ENCODE peak calls at places on chromosomes 11 and 22, in six cellular contexts. B, E, Q, J, V and I are unnamed samples.

GRCh38 chr11:34262601-34263081 is 95.2 kb downstream of the ABTB2 start:
- DNase-seq in B (no peak), E (no peak), Q (no peak), J (no peak), V (no peak), I (no peak)

GRCh38 chr22:37231406-37232139 is 12.5 kb downstream of the RAC2 start:
- DNase-seq in B (peak; percentile 15), E (no peak), Q (no peak), J (no peak), V (no peak), I (no peak)

GRCh38 chr11:86676533-86677154 is 4.2 kb upstream of the ME3 start:
- DNase-seq in B (no peak), E (no peak), Q (no peak), J (peak; percentile 95), V (peak; percentile 62), I (peak; percentile 10)

GRCh38 chr22:45604239-45604711 is 67.4 kb upstream of the ATXN10 start:
- DNase-seq in B (no peak), E (peak; percentile 29), Q (peak; percentile 48), J (no peak), V (no peak), I (no peak)

GRCh38 chr11:121063728-121064127 is 37.3 kb upstream of the TECTA start:
- DNase-seq in B (no peak), E (no peak), Q (no peak), J (peak; percentile 42), V (no peak), I (no peak)

GRCh38 chr11:57641426-57641825 is 8.3 kb downstream of the YPEL4 start:
- DNase-seq in B (no peak), E (peak; percentile 29), Q (peak; percentile 69), J (peak; percentile 78), V (no peak), I (peak; percentile 51)

GRCh38 chr11:20754957-20755356 is 85.6 kb downstream of the NELL1 start:
- DNase-seq in B (no peak), E (no peak), Q (no peak), J (peak; percentile 62), V (no peak), I (no peak)

GRCh38 chr22:45582236-45582954 is 79.7 kb downstream of the FBLN1 start:
- DNase-seq in B (no peak), E (no peak), Q (no peak), J (no peak), V (no peak), I (no peak)

GRCh38 chr22:36913431-36914382 is at the start of gene CSF2RB:
- DNase-seq in B (peak; percentile 55), E (no peak), Q (no peak), J (peak; percentile 79), V (no peak), I (no peak)

GRCh38 chr11:81470446-81470845 is 1263.2 kb downstream of the FAM181B start:
- DNase-seq in B (no peak), E (no peak), Q (no peak), J (no peak), V (no peak), I (no peak)

GRCh38 chr11:134528453-134528852 is 116.4 kb upstream of the B3GAT1 start:
- DNase-seq in B (no peak), E (no peak), Q (no peak), J (no peak), V (no peak), I (no peak)

GRCh38 chr11:76491644-76492043 is 46.8 kb downstream of the EMSY start:
- DNase-seq in B (no peak), E (no peak), Q (no peak), J (no peak), V (no peak), I (no peak)

GRCh38 chr22:46064236-46064965 is 85.9 kb upstream of the PPARA start:
- DNase-seq in B (no peak), E (no peak), Q (no peak), J (no peak), V (no peak), I (no peak)

GRCh38 chr22:30445438-30445936 is 19.9 kb downstream of the MTFP1 start:
- DNase-seq in B (no peak), E (no peak), Q (peak; percentile 39), J (no peak), V (no peak), I (no peak)

GRCh38 chr11:69267395-69267805 is 26.6 kb upstream of the MYEOV start:
- DNase-seq in B (no peak), E (no peak), Q (no peak), J (no peak), V (no peak), I (no peak)

GRCh38 chr22:43256569-43257360 is 69.8 kb upstream of the TTLL12 start:
- DNase-seq in B (no peak), E (no peak), Q (no peak), J (no peak), V (no peak), I (no peak)

GRCh38 chr11:58770627-58771457 is 39.1 kb upstream of the GLYAT start:
- DNase-seq in B (no peak), E (peak; percentile 2), Q (peak; percentile 13), J (no peak), V (no peak), I (no peak)

GRCh38 chr11:58757449-58757848 is 25.7 kb upstream of the GLYAT start:
- DNase-seq in B (no peak), E (no peak), Q (no peak), J (no peak), V (no peak), I (no peak)

GRCh38 chr11:96052921-96053631 is 129.2 kb upstream of the MTMR2 start:
- DNase-seq in B (no peak), E (no peak), Q (peak; percentile 62), J (peak; percentile 64), V (no peak), I (no peak)

GRCh38 chr11:27040302-27041115 is at the start of gene BBOX1:
- DNase-seq in B (no peak), E (no peak), Q (no peak), J (no peak), V (no peak), I (no peak)

GRCh38 chr11:35629511-35629910 is 11.3 kb downstream of the FJX1 start:
- DNase-seq in B (no peak), E (no peak), Q (no peak), J (no peak), V (no peak), I (peak; percentile 15)

GRCh38 chr11:12243511-12243910 is 133.1 kb downstream of the MICAL2 start:
- DNase-seq in B (no peak), E (no peak), Q (no peak), J (no peak), V (no peak), I (no peak)

GRCh38 chr11:60485987-60486386 is 6.6 kb upstream of the MS4A12 start:
- DNase-seq in B (peak; percentile 77), E (no peak), Q (no peak), J (peak; percentile 95), V (peak; percentile 9), I (no peak)

GRCh38 chr22:38758276-38758945 is 2.6 kb upstream of the SUN2 start:
- DNase-seq in B (no peak), E (no peak), Q (no peak), J (no peak), V (no peak), I (no peak)

GRCh38 chr11:65477271-65478029 is 21.4 kb upstream of the MALAT1 start:
- DNase-seq in B (peak; percentile 98), E (peak; percentile 82), Q (peak; percentile 92), J (peak; percentile 96), V (peak; percentile 81), I (peak; percentile 83)

GRCh38 chr11:35516361-35516760 is 9.1 kb downstream of the PAMR1 start:
- DNase-seq in B (no peak), E (no peak), Q (no peak), J (no peak), V (no peak), I (no peak)

GRCh38 chr11:10386361-10386760 is 68.7 kb upstream of the AMPD3 start:
- DNase-seq in B (no peak), E (no peak), Q (no peak), J (no peak), V (no peak), I (no peak)

GRCh38 chr22:35102663-35103062 is 36.7 kb downstream of the ISX start:
- DNase-seq in B (no peak), E (no peak), Q (peak; percentile 2), J (peak; percentile 84), V (no peak), I (no peak)

GRCh38 chr11:113567097-113567496 is 91.9 kb upstream of the DRD2 start:
- DNase-seq in B (no peak), E (no peak), Q (no peak), J (no peak), V (no peak), I (no peak)

GRCh38 chr11:75055511-75055910 is 41.2 kb downstream of the OR2AT4 start:
- DNase-seq in B (no peak), E (no peak), Q (peak; percentile 34), J (no peak), V (no peak), I (no peak)

GRCh38 chr22:44024288-44024908 is at the start of gene PARVB:
- DNase-seq in B (peak; percentile 76), E (no peak), Q (no peak), J (peak; percentile 60), V (no peak), I (no peak)

GRCh38 chr22:41369837-41370236 is 11.9 kb upstream of the TEF start:
- DNase-seq in B (no peak), E (no peak), Q (no peak), J (no peak), V (no peak), I (no peak)

GRCh38 chr11:19980957-19981669 is 179.2 kb downstream of the DBX1 start:
- DNase-seq in B (no peak), E (peak; percentile 73), Q (peak; percentile 74), J (no peak), V (no peak), I (no peak)

GRCh38 chr11:65546217-65546958 is 11.8 kb downstream of the LTBP3 start:
- DNase-seq in B (peak; percentile 99), E (no peak), Q (no peak), J (peak; percentile 93), V (peak; percentile 84), I (peak; percentile 80)

GRCh38 chr11:2267306-2267861 is 3.0 kb downstream of the ASCL2 start:
- DNase-seq in B (no peak), E (no peak), Q (no peak), J (no peak), V (no peak), I (no peak)

GRCh38 chr11:94934362-94934761 is 39.0 kb downstream of the CWC15 start:
- DNase-seq in B (no peak), E (no peak), Q (peak; percentile 65), J (no peak), V (no peak), I (no peak)

GRCh38 chr22:33000342-33001280 is 57.6 kb downstream of the SYN3 start:
- DNase-seq in B (peak; percentile 56), E (no peak), Q (peak; percentile 32), J (peak; percentile 70), V (peak; percentile 67), I (peak; percentile 6)

GRCh38 chr22:23403152-23403719 is 176.9 kb downstream of the IGLL1 start:
- DNase-seq in B (no peak), E (no peak), Q (no peak), J (no peak), V (no peak), I (no peak)

GRCh38 chr22:46684706-46685105 is 53.3 kb downstream of the CERK start:
- DNase-seq in B (peak; percentile 89), E (no peak), Q (no peak), J (peak; percentile 71), V (no peak), I (no peak)

GRCh38 chr22:37416806-37417205 is 10.5 kb downstream of the ELFN2 start:
- DNase-seq in B (no peak), E (no peak), Q (no peak), J (no peak), V (no peak), I (no peak)